ENCODE peak calls at places on chromosomes 4 and X, in six cellular contexts. D, J, M, T, W and Z are unnamed samples.

GRCh38 chrX:11611161-11611560 is 54.6 kb downstream of the ARHGAP6 start:
- DNase-seq in M (no peak), D (no peak), T (no peak), J (no peak), W (no peak), Z (no peak)

GRCh38 chrX:46918434-46918833 is 6.2 kb downstream of the JADE3 start:
- DNase-seq in D (no peak), W (no peak), J (no peak), T (no peak), M (no peak), Z (no peak)

GRCh38 chr4:88582493-88582892 is 9.8 kb upstream of the HERC3 start:
- DNase-seq in J (no peak), T (no peak), D (no peak), W (no peak), M (no peak), Z (no peak)

GRCh38 chrX:153870791-153871360 is 15.1 kb downstream of the L1CAM start:
- DNase-seq in J (no peak), T (no peak), W (no peak), M (no peak), D (no peak), Z (no peak)

GRCh38 chr4:153933851-153934688 is 145.2 kb upstream of the SFRP2 start:
- DNase-seq in W (no peak), T (no peak), M (no peak), D (no peak), J (no peak), Z (no peak)

GRCh38 chr4:80371046-80371445 is 35.5 kb downstream of the CFAP299 start:
- DNase-seq in D (no peak), W (no peak), J (no peak), M (no peak), T (no peak), Z (no peak)

GRCh38 chr4:169286562-169287301 is 16.0 kb upstream of the SH3RF1 start:
- DNase-seq in W (no peak), D (no peak), M (no peak), T (peak), J (no peak), Z (no peak)

GRCh38 chr4:54015421-54016065 is 48.9 kb downstream of the CHIC2 start:
- DNase-seq in T (no peak), J (no peak), D (peak), M (no peak), W (no peak), Z (no peak)

GRCh38 chrX:63764946-63765345 is 20.1 kb downstream of the ARHGEF9 start:
- DNase-seq in J (no peak), W (no peak), M (no peak), D (no peak), T (peak), Z (peak)

GRCh38 chr4:42865572-42866189 is 26.8 kb upstream of the GRXCR1 start:
- DNase-seq in T (peak), J (peak), M (no peak), D (peak), W (peak), Z (peak)

GRCh38 chrX:153854702-153855101 is 24.4 kb upstream of the PDZD4 start:
- DNase-seq in M (no peak), T (no peak), D (no peak), J (no peak), W (no peak), Z (no peak)

GRCh38 chr4:110625593-110626292 is 2.9 kb upstream of the PITX2 start:
- DNase-seq in J (no peak), T (no peak), D (no peak), M (no peak), W (no peak), Z (no peak)

GRCh38 chr4:124278477-124278876 is 434.1 kb downstream of the ANKRD50 start:
- DNase-seq in J (no peak), W (no peak), D (no peak), T (peak), M (no peak), Z (peak)

GRCh38 chrX:11458175-11458574 is 165.0 kb downstream of the AMELX start:
- DNase-seq in J (no peak), T (peak), D (no peak), W (peak), M (no peak), Z (no peak)

GRCh38 chrX:103215037-103215767 is at the start of gene BEX4:
- DNase-seq in W (peak), T (peak), J (no peak), M (peak), D (peak), Z (peak)

GRCh38 chrX:109372716-109373115 is 109.2 kb downstream of the GUCY2F start:
- DNase-seq in D (no peak), T (no peak), J (no peak), M (no peak), W (no peak), Z (no peak)

GRCh38 chr4:105092356-105092755 is 54.3 kb upstream of the TET2 start:
- DNase-seq in M (no peak), W (no peak), J (peak), D (no peak), T (peak), Z (peak)

GRCh38 chrX:47992093-47992375 is 11.8 kb downstream of the ZNF182 start:
- DNase-seq in J (no peak), W (no peak), D (no peak), M (no peak), T (peak), Z (peak)